ENCODE peak calls at places on chromosomes 11 and 22, in eight cellular contexts. One of them, this sample, is unnamed.

GRCh38 chr11:7596975-7597391 is 76.3 kb downstream of the CYB5R2 start:
- DNase-seq in foreskin fibroblast: no peak
- DNase-seq in fibroblast of the aortic adventitia: no peak
- DNase-seq in stomach: no peak
- DNase-seq in HFF-Myc: no peak
- DNase-seq in epithelial cell of esophagus: peak; percentile 91
- DNase-seq in fibroblast of mammary gland: no peak
- DNase-seq in endodermal cell: no peak
- DNase-seq in this sample: no peak

GRCh38 chr11:75667831-75668507 is 869 bp downstream of the MAP6 start:
- DNase-seq in foreskin fibroblast: peak; percentile 66
- DNase-seq in endodermal cell: peak; percentile 89
- DNase-seq in epithelial cell of esophagus: peak; percentile 28
- DNase-seq in stomach: peak; percentile 33
- DNase-seq in HFF-Myc: no peak
- DNase-seq in fibroblast of mammary gland: peak; percentile 20
- DNase-seq in fibroblast of the aortic adventitia: peak; percentile 40
- DNase-seq in this sample: peak; percentile 38

GRCh38 chr11:122230387-122230760 is 114.4 kb upstream of the BLID start:
- DNase-seq in fibroblast of mammary gland: peak; percentile 85
- DNase-seq in fibroblast of the aortic adventitia: peak; percentile 54
- DNase-seq in endodermal cell: no peak
- DNase-seq in stomach: no peak
- DNase-seq in foreskin fibroblast: peak; percentile 80
- DNase-seq in HFF-Myc: no peak
- DNase-seq in epithelial cell of esophagus: no peak
- DNase-seq in this sample: no peak

GRCh38 chr11:75534291-75535038 is 8.7 kb upstream of the GDPD5 start:
- DNase-seq in foreskin fibroblast: no peak
- DNase-seq in endodermal cell: no peak
- DNase-seq in epithelial cell of esophagus: peak; percentile 34
- DNase-seq in HFF-Myc: no peak
- DNase-seq in fibroblast of mammary gland: no peak
- DNase-seq in stomach: peak; percentile 60
- DNase-seq in fibroblast of the aortic adventitia: no peak
- DNase-seq in this sample: no peak

GRCh38 chr22:50303848-50304527 is 3.5 kb downstream of the PLXNB2 start:
- DNase-seq in endodermal cell: peak; percentile 87
- DNase-seq in foreskin fibroblast: peak; percentile 51
- DNase-seq in fibroblast of the aortic adventitia: no peak
- DNase-seq in HFF-Myc: no peak
- DNase-seq in stomach: peak; percentile 79
- DNase-seq in epithelial cell of esophagus: peak; percentile 57
- DNase-seq in fibroblast of mammary gland: peak; percentile 19
- DNase-seq in this sample: no peak

GRCh38 chr11:67452141-67452952 is at the start of gene GPR152:
- DNase-seq in endodermal cell: peak; percentile 40
- DNase-seq in epithelial cell of esophagus: no peak
- DNase-seq in fibroblast of mammary gland: no peak
- DNase-seq in HFF-Myc: no peak
- DNase-seq in foreskin fibroblast: no peak
- DNase-seq in stomach: peak; percentile 81
- DNase-seq in fibroblast of the aortic adventitia: no peak
- DNase-seq in this sample: no peak

GRCh38 chr11:19577391-19577831 is 135.2 kb upstream of the NAV2 start:
- DNase-seq in endodermal cell: no peak
- DNase-seq in fibroblast of the aortic adventitia: peak; percentile 67
- DNase-seq in HFF-Myc: no peak
- DNase-seq in epithelial cell of esophagus: no peak
- DNase-seq in fibroblast of mammary gland: no peak
- DNase-seq in stomach: peak; percentile 41
- DNase-seq in foreskin fibroblast: no peak
- DNase-seq in this sample: peak; percentile 76

GRCh38 chr11:87299041-87299481 is 261.3 kb downstream of the TMEM135 start:
- DNase-seq in fibroblast of mammary gland: no peak
- DNase-seq in fibroblast of the aortic adventitia: no peak
- DNase-seq in stomach: no peak
- DNase-seq in epithelial cell of esophagus: peak; percentile 4
- DNase-seq in foreskin fibroblast: no peak
- DNase-seq in HFF-Myc: no peak
- DNase-seq in endodermal cell: peak; percentile 56
- DNase-seq in this sample: no peak

GRCh38 chr11:98155696-98156095 is 865.1 kb upstream of the CNTN5 start:
- DNase-seq in foreskin fibroblast: no peak
- DNase-seq in fibroblast of the aortic adventitia: no peak
- DNase-seq in HFF-Myc: no peak
- DNase-seq in endodermal cell: no peak
- DNase-seq in stomach: no peak
- DNase-seq in fibroblast of mammary gland: no peak
- DNase-seq in epithelial cell of esophagus: no peak
- DNase-seq in this sample: peak; percentile 56

GRCh38 chr11:98260983-98261382 is 759.8 kb upstream of the CNTN5 start:
- DNase-seq in epithelial cell of esophagus: peak; percentile 0
- DNase-seq in foreskin fibroblast: peak; percentile 0
- DNase-seq in fibroblast of the aortic adventitia: no peak
- DNase-seq in fibroblast of mammary gland: no peak
- DNase-seq in stomach: no peak
- DNase-seq in HFF-Myc: no peak
- DNase-seq in endodermal cell: no peak
- DNase-seq in this sample: peak; percentile 9

GRCh38 chr22:17985606-17986005 is 38.8 kb downstream of the MICAL3 start:
- DNase-seq in endodermal cell: no peak
- DNase-seq in stomach: no peak
- DNase-seq in fibroblast of the aortic adventitia: no peak
- DNase-seq in HFF-Myc: no peak
- DNase-seq in foreskin fibroblast: no peak
- DNase-seq in fibroblast of mammary gland: no peak
- DNase-seq in epithelial cell of esophagus: no peak
- DNase-seq in this sample: no peak

GRCh38 chr11:132312616-132313210 is 942.3 kb downstream of the NTM start:
- DNase-seq in epithelial cell of esophagus: peak; percentile 20
- DNase-seq in fibroblast of mammary gland: peak; percentile 4
- DNase-seq in stomach: no peak
- DNase-seq in HFF-Myc: peak; percentile 1
- DNase-seq in endodermal cell: peak; percentile 79
- DNase-seq in fibroblast of the aortic adventitia: peak; percentile 33
- DNase-seq in foreskin fibroblast: peak; percentile 32
- DNase-seq in this sample: peak; percentile 29

GRCh38 chr22:31488988-31489617 is 539 bp downstream of the EIF4ENIF1 start:
- DNase-seq in HFF-Myc: no peak
- DNase-seq in stomach: peak; percentile 36
- DNase-seq in epithelial cell of esophagus: peak; percentile 30
- DNase-seq in fibroblast of the aortic adventitia: peak; percentile 11
- DNase-seq in endodermal cell: peak; percentile 77
- DNase-seq in foreskin fibroblast: peak; percentile 56
- DNase-seq in fibroblast of mammary gland: no peak
- DNase-seq in this sample: peak; percentile 31

GRCh38 chr11:70696076-70696475 is 297.7 kb downstream of the CTTN start:
- DNase-seq in fibroblast of the aortic adventitia: no peak
- DNase-seq in stomach: no peak
- DNase-seq in HFF-Myc: no peak
- DNase-seq in epithelial cell of esophagus: no peak
- DNase-seq in foreskin fibroblast: no peak
- DNase-seq in fibroblast of mammary gland: no peak
- DNase-seq in endodermal cell: no peak
- DNase-seq in this sample: no peak

GRCh38 chr11:26676641-26677040 is 45.2 kb downstream of the SLC5A12 start:
- DNase-seq in fibroblast of mammary gland: no peak
- DNase-seq in foreskin fibroblast: no peak
- DNase-seq in HFF-Myc: no peak
- DNase-seq in stomach: no peak
- DNase-seq in fibroblast of the aortic adventitia: no peak
- DNase-seq in epithelial cell of esophagus: peak; percentile 80
- DNase-seq in endodermal cell: no peak
- DNase-seq in this sample: no peak

GRCh38 chr11:4495986-4496385 is 13.5 kb downstream of the OR52K1 start:
- DNase-seq in stomach: no peak
- DNase-seq in foreskin fibroblast: no peak
- DNase-seq in epithelial cell of esophagus: no peak
- DNase-seq in fibroblast of the aortic adventitia: no peak
- DNase-seq in HFF-Myc: no peak
- DNase-seq in fibroblast of mammary gland: no peak
- DNase-seq in endodermal cell: no peak
- DNase-seq in this sample: no peak

GRCh38 chr11:4496555-4497248 is 14.3 kb downstream of the OR52K1 start:
- DNase-seq in fibroblast of mammary gland: no peak
- DNase-seq in endodermal cell: no peak
- DNase-seq in fibroblast of the aortic adventitia: peak; percentile 52
- DNase-seq in stomach: peak; percentile 34
- DNase-seq in foreskin fibroblast: peak; percentile 3
- DNase-seq in HFF-Myc: no peak
- DNase-seq in epithelial cell of esophagus: peak; percentile 50
- DNase-seq in this sample: peak; percentile 5

GRCh38 chr11:4495487-4495886 is 13.0 kb downstream of the OR52K1 start:
- DNase-seq in stomach: no peak
- DNase-seq in endodermal cell: no peak
- DNase-seq in epithelial cell of esophagus: peak; percentile 27
- DNase-seq in fibroblast of mammary gland: peak; percentile 13
- DNase-seq in HFF-Myc: no peak
- DNase-seq in fibroblast of the aortic adventitia: peak; percentile 23
- DNase-seq in foreskin fibroblast: peak; percentile 5
- DNase-seq in this sample: peak; percentile 35

GRCh38 chr11:4491878-4492606 is 9.6 kb downstream of the OR52K1 start:
- DNase-seq in HFF-Myc: no peak
- DNase-seq in fibroblast of the aortic adventitia: peak; percentile 5
- DNase-seq in endodermal cell: no peak
- DNase-seq in stomach: no peak
- DNase-seq in epithelial cell of esophagus: no peak
- DNase-seq in foreskin fibroblast: peak; percentile 45
- DNase-seq in fibroblast of mammary gland: peak; percentile 38
- DNase-seq in this sample: peak; percentile 56

GRCh38 chr11:4493480-4493818 is 11.0 kb downstream of the OR52K1 start:
- DNase-seq in fibroblast of the aortic adventitia: no peak
- DNase-seq in HFF-Myc: no peak
- DNase-seq in epithelial cell of esophagus: no peak
- DNase-seq in foreskin fibroblast: no peak
- DNase-seq in endodermal cell: no peak
- DNase-seq in fibroblast of mammary gland: no peak
- DNase-seq in stomach: no peak
- DNase-seq in this sample: no peak
- TF ChIP-seq CTCF in fibroblast of the aortic adventitia: no peak
- TF ChIP-seq CTCF in HFF-Myc: peak; percentile 7
- TF ChIP-seq CTCF in epithelial cell of esophagus: no peak
- TF ChIP-seq CTCF in foreskin fibroblast: no peak
- TF ChIP-seq CTCF in endodermal cell: peak; percentile 5
- TF ChIP-seq CTCF in fibroblast of mammary gland: no peak
- TF ChIP-seq CTCF in stomach: no peak
- TF ChIP-seq CTCF in this sample: no peak

GRCh38 chr22:33841281-33842005 is 78.8 kb downstream of the LARGE1 start:
- DNase-seq in fibroblast of the aortic adventitia: peak; percentile 16
- DNase-seq in epithelial cell of esophagus: no peak
- DNase-seq in fibroblast of mammary gland: no peak
- DNase-seq in foreskin fibroblast: no peak
- DNase-seq in stomach: no peak
- DNase-seq in endodermal cell: no peak
- DNase-seq in HFF-Myc: no peak
- DNase-seq in this sample: no peak

GRCh38 chr22:33844273-33844672 is 76.0 kb downstream of the LARGE1 start:
- DNase-seq in HFF-Myc: no peak
- DNase-seq in foreskin fibroblast: no peak
- DNase-seq in fibroblast of the aortic adventitia: no peak
- DNase-seq in endodermal cell: no peak
- DNase-seq in fibroblast of mammary gland: no peak
- DNase-seq in epithelial cell of esophagus: no peak
- DNase-seq in stomach: no peak
- DNase-seq in this sample: no peak

GRCh38 chr22:33842421-33843094 is 77.7 kb downstream of the LARGE1 start:
- DNase-seq in stomach: no peak
- DNase-seq in epithelial cell of esophagus: no peak
- DNase-seq in fibroblast of mammary gland: no peak
- DNase-seq in endodermal cell: no peak
- DNase-seq in foreskin fibroblast: no peak
- DNase-seq in HFF-Myc: no peak
- DNase-seq in fibroblast of the aortic adventitia: no peak
- DNase-seq in this sample: no peak

GRCh38 chr22:33838644-33839043 is 81.6 kb downstream of the LARGE1 start:
- DNase-seq in stomach: no peak
- DNase-seq in endodermal cell: no peak
- DNase-seq in epithelial cell of esophagus: no peak
- DNase-seq in fibroblast of the aortic adventitia: peak; percentile 56
- DNase-seq in foreskin fibroblast: no peak
- DNase-seq in HFF-Myc: no peak
- DNase-seq in fibroblast of mammary gland: no peak
- DNase-seq in this sample: no peak

GRCh38 chr22:33842006-33842354 is 78.3 kb downstream of the LARGE1 start:
- DNase-seq in fibroblast of mammary gland: no peak
- DNase-seq in stomach: no peak
- DNase-seq in fibroblast of the aortic adventitia: no peak
- DNase-seq in endodermal cell: no peak
- DNase-seq in foreskin fibroblast: no peak
- DNase-seq in HFF-Myc: no peak
- DNase-seq in epithelial cell of esophagus: no peak
- DNase-seq in this sample: no peak
- H3K4me3 ChIP-seq in fibroblast of mammary gland: no peak overlapping the region
- H3K4me3 ChIP-seq in stomach: no peak overlapping the region
- H3K4me3 ChIP-seq in fibroblast of the aortic adventitia: no peak overlapping the region
- H3K4me3 ChIP-seq in endodermal cell: no peak overlapping the region
- H3K4me3 ChIP-seq in foreskin fibroblast: no peak overlapping the region
- H3K4me3 ChIP-seq in HFF-Myc: no peak overlapping the region
- H3K4me3 ChIP-seq in epithelial cell of esophagus: no peak overlapping the region
- H3K4me3 ChIP-seq in this sample: no peak overlapping the region

GRCh38 chr22:22558972-22559603 is at the start of gene PRAME:
- DNase-seq in foreskin fibroblast: peak; percentile 7
- DNase-seq in fibroblast of the aortic adventitia: peak; percentile 13
- DNase-seq in epithelial cell of esophagus: no peak
- DNase-seq in endodermal cell: peak; percentile 95
- DNase-seq in stomach: peak; percentile 40
- DNase-seq in fibroblast of mammary gland: peak; percentile 55
- DNase-seq in HFF-Myc: no peak
- DNase-seq in this sample: peak; percentile 61
- TF ChIP-seq CTCF in foreskin fibroblast: peak; percentile 26
- TF ChIP-seq CTCF in fibroblast of the aortic adventitia: peak; percentile 50
- TF ChIP-seq CTCF in epithelial cell of esophagus: no peak
- TF ChIP-seq CTCF in endodermal cell: peak; percentile 88
- TF ChIP-seq CTCF in stomach: peak; percentile 27
- TF ChIP-seq CTCF in fibroblast of mammary gland: peak; percentile 72
- TF ChIP-seq CTCF in HFF-Myc: peak; percentile 82
- TF ChIP-seq CTCF in this sample: peak; percentile 80

GRCh38 chr11:111515591-111515990 is 1.0 kb downstream of the HOATZ start:
- DNase-seq in epithelial cell of esophagus: no peak
- DNase-seq in foreskin fibroblast: no peak
- DNase-seq in fibroblast of mammary gland: no peak
- DNase-seq in stomach: no peak
- DNase-seq in HFF-Myc: no peak
- DNase-seq in endodermal cell: no peak
- DNase-seq in fibroblast of the aortic adventitia: no peak
- DNase-seq in this sample: no peak

GRCh38 chr11:111514216-111515031 is at the start of gene HOATZ:
- DNase-seq in fibroblast of the aortic adventitia: no peak
- DNase-seq in endodermal cell: peak; percentile 90
- DNase-seq in epithelial cell of esophagus: no peak
- DNase-seq in fibroblast of mammary gland: no peak
- DNase-seq in foreskin fibroblast: peak; percentile 49
- DNase-seq in HFF-Myc: no peak
- DNase-seq in stomach: no peak
- DNase-seq in this sample: peak; percentile 13

GRCh38 chr11:111513240-111513605 is 1.0 kb upstream of the BTG4 start:
- DNase-seq in stomach: no peak
- DNase-seq in fibroblast of the aortic adventitia: no peak
- DNase-seq in fibroblast of mammary gland: no peak
- DNase-seq in foreskin fibroblast: no peak
- DNase-seq in HFF-Myc: no peak
- DNase-seq in epithelial cell of esophagus: peak; percentile 86
- DNase-seq in endodermal cell: no peak
- DNase-seq in this sample: no peak

GRCh38 chr11:111510311-111510710 is 1.9 kb downstream of the BTG4 start:
- DNase-seq in fibroblast of the aortic adventitia: peak; percentile 32
- DNase-seq in foreskin fibroblast: no peak
- DNase-seq in stomach: no peak
- DNase-seq in epithelial cell of esophagus: peak; percentile 95
- DNase-seq in HFF-Myc: no peak
- DNase-seq in endodermal cell: no peak
- DNase-seq in fibroblast of mammary gland: no peak
- DNase-seq in this sample: no peak

GRCh38 chr11:111512296-111513239 is at the start of gene BTG4:
- DNase-seq in epithelial cell of esophagus: peak; percentile 13
- DNase-seq in endodermal cell: peak; percentile 83
- DNase-seq in fibroblast of the aortic adventitia: no peak
- DNase-seq in fibroblast of mammary gland: peak; percentile 14
- DNase-seq in foreskin fibroblast: peak; percentile 53
- DNase-seq in stomach: no peak
- DNase-seq in HFF-Myc: no peak
- DNase-seq in this sample: peak; percentile 13
- H3K4me3 ChIP-seq in epithelial cell of esophagus: peak within 1 kb of the TSS; percentile 39
- H3K4me3 ChIP-seq in endodermal cell: peak within 1 kb of the TSS; percentile 46
- H3K4me3 ChIP-seq in fibroblast of the aortic adventitia: peak within 1 kb of the TSS; percentile 60
- H3K4me3 ChIP-seq in fibroblast of mammary gland: peak within 1 kb of the TSS; percentile 46
- H3K4me3 ChIP-seq in foreskin fibroblast: peak within 1 kb of the TSS; percentile 43
- H3K4me3 ChIP-seq in stomach: peak within 1 kb of the TSS; percentile 47
- H3K4me3 ChIP-seq in HFF-Myc: peak within 1 kb of the TSS; percentile 30
- H3K4me3 ChIP-seq in this sample: peak within 1 kb of the TSS; percentile 51

This sample was measured in cardiac fibroblast.